ENCODE peak calls at places on chromosomes 3 and 15, in five cellular contexts. A is stimulated activated CD4-positive, alpha-beta T cell treated with anti-CD3 and anti-CD28 coated beads, Interleukin-2, amount 100 ng/mL, for 48 hours; N is tibial nerve; X is occipital lobe; T is head of caudate nucleus. V is an unnamed sample.

GRCh38 chr15:77179541-77179998 is 108.7 kb upstream of the TSPAN3 start:
- DNase-seq in A (no peak), N (no peak), X (no peak), T (no peak), V (no peak)

GRCh38 chr3:151431940-151432339 is 28.9 kb downstream of the IGSF10 start:
- DNase-seq in A (no peak), N (no peak), X (no peak), T (no peak), V (no peak)

GRCh38 chr3:38039899-38040261 is 872 bp downstream of the DLEC1 start:
- DNase-seq in A (peak; percentile 18), N (no peak), X (no peak), T (peak; percentile 69), V (peak; percentile 83)

GRCh38 chr15:26115229-26115943 is 252.3 kb upstream of the ATP10A start:
- DNase-seq in A (no peak), N (no peak), X (no peak), T (no peak), V (no peak)

GRCh38 chr15:66288796-66289195 is 4.6 kb upstream of the DIS3L start:
- DNase-seq in A (no peak), N (no peak), X (no peak), T (no peak), V (no peak)

GRCh38 chr15:88630141-88630721 is 8.6 kb upstream of the ISG20 start:
- DNase-seq in A (no peak), N (no peak), X (no peak), T (no peak), V (peak; percentile 62)

GRCh38 chr3:150158974-150159625 is 188.4 kb upstream of the PFN2 start:
- DNase-seq in A (no peak), N (no peak), X (no peak), T (no peak), V (no peak)

GRCh38 chr15:83178387-83178786 is 29.2 kb downstream of the HDGFL3 start:
- DNase-seq in A (no peak), N (no peak), X (no peak), T (no peak), V (no peak)

GRCh38 chr3:135966349-135966695 is 794 bp downstream of the PPP2R3A start:
- DNase-seq in A (no peak), N (no peak), X (no peak), T (peak; percentile 58), V (no peak)

GRCh38 chr3:28077566-28077965 is 163.9 kb upstream of the CMC1 start:
- DNase-seq in A (no peak), N (no peak), X (peak; percentile 4), T (no peak), V (peak; percentile 39)

GRCh38 chr3:46878796-46879436 is 1.4 kb downstream of the PTH1R start:
- DNase-seq in A (no peak), N (no peak), X (no peak), T (no peak), V (no peak)

GRCh38 chr3:169984287-169984686 is 17.7 kb downstream of the SEC62 start:
- DNase-seq in A (no peak), N (no peak), X (no peak), T (no peak), V (no peak)

GRCh38 chr3:29515451-29515850 is 234.6 kb downstream of the RBMS3 start:
- DNase-seq in A (no peak), N (no peak), X (no peak), T (no peak), V (no peak)

GRCh38 chr3:112111785-112112402 is 21.2 kb downstream of the GCSAM start:
- DNase-seq in A (peak; percentile 39), N (no peak), X (no peak), T (peak; percentile 46), V (no peak)

GRCh38 chr3:126957776-126958637 is 24.9 kb upstream of the PLXNA1 start:
- DNase-seq in A (no peak), N (no peak), X (no peak), T (no peak), V (peak; percentile 9)

GRCh38 chr15:85129881-85130280 is 148.2 kb downstream of the PDE8A start:
- DNase-seq in A (no peak), N (no peak), X (no peak), T (no peak), V (no peak)

GRCh38 chr15:31338318-31338878 is 11.8 kb downstream of the KLF13 start:
- DNase-seq in A (no peak), N (no peak), X (no peak), T (no peak), V (no peak)

GRCh38 chr3:9902372-9903237 is at the start of gene IL17RE:
- DNase-seq in A (no peak), N (no peak), X (no peak), T (peak; percentile 47), V (no peak)